ENCODE peak calls at places on chromosomes 3 and 15, in five cellular contexts. One of them, this sample, is unnamed.
A peak's percentile ranks its signal among the peaks of the same experiment; 100 is the strongest.

GRCh38 chr3:123140591-123140990 is 61.2 kb upstream of the SEC22A start:
- DNase-seq in CD4-positive, CD25-positive, alpha-beta regulatory T cell: no peak
- DNase-seq in naive thymus-derived CD8-positive, alpha-beta T cell: no peak
- DNase-seq in amygdala: no peak
- DNase-seq in stimulated activated naive CD8-positive, alpha-beta T cell treated with anti-CD3 and anti-CD28 coated beads, Interleukin-15, amount 100 ng/mL, for 72 hours: no peak
- DNase-seq in this sample: no peak

GRCh38 chr3:49217688-49218470 is 46.5 kb downstream of the KLHDC8B start:
- DNase-seq in amygdala: no peak
- DNase-seq in CD4-positive, CD25-positive, alpha-beta regulatory T cell: no peak
- DNase-seq in stimulated activated naive CD8-positive, alpha-beta T cell treated with anti-CD3 and anti-CD28 coated beads, Interleukin-15, amount 100 ng/mL, for 72 hours: no peak
- DNase-seq in naive thymus-derived CD8-positive, alpha-beta T cell: no peak
- DNase-seq in this sample: no peak

GRCh38 chr3:189839576-189839975 is 208.4 kb downstream of the TP63 start:
- DNase-seq in CD4-positive, CD25-positive, alpha-beta regulatory T cell: no peak
- DNase-seq in amygdala: no peak
- DNase-seq in stimulated activated naive CD8-positive, alpha-beta T cell treated with anti-CD3 and anti-CD28 coated beads, Interleukin-15, amount 100 ng/mL, for 72 hours: no peak
- DNase-seq in naive thymus-derived CD8-positive, alpha-beta T cell: no peak
- DNase-seq in this sample: no peak

GRCh38 chr15:99085413-99086326 is 19.2 kb upstream of the SYNM start:
- DNase-seq in stimulated activated naive CD8-positive, alpha-beta T cell treated with anti-CD3 and anti-CD28 coated beads, Interleukin-15, amount 100 ng/mL, for 72 hours: no peak
- DNase-seq in naive thymus-derived CD8-positive, alpha-beta T cell: no peak
- DNase-seq in amygdala: no peak
- DNase-seq in CD4-positive, CD25-positive, alpha-beta regulatory T cell: no peak
- DNase-seq in this sample: no peak

GRCh38 chr3:125245521-125245920 is 33.0 kb upstream of the SLC12A8 start:
- DNase-seq in stimulated activated naive CD8-positive, alpha-beta T cell treated with anti-CD3 and anti-CD28 coated beads, Interleukin-15, amount 100 ng/mL, for 72 hours: no peak
- DNase-seq in amygdala: no peak
- DNase-seq in naive thymus-derived CD8-positive, alpha-beta T cell: no peak
- DNase-seq in CD4-positive, CD25-positive, alpha-beta regulatory T cell: no peak
- DNase-seq in this sample: no peak

GRCh38 chr3:132804498-132804897 is 82.3 kb upstream of the NPHP3 start:
- DNase-seq in CD4-positive, CD25-positive, alpha-beta regulatory T cell: no peak
- DNase-seq in amygdala: no peak
- DNase-seq in naive thymus-derived CD8-positive, alpha-beta T cell: no peak
- DNase-seq in stimulated activated naive CD8-positive, alpha-beta T cell treated with anti-CD3 and anti-CD28 coated beads, Interleukin-15, amount 100 ng/mL, for 72 hours: no peak
- DNase-seq in this sample: no peak

GRCh38 chr3:195583831-195584542 is at the start of gene APOD:
- DNase-seq in stimulated activated naive CD8-positive, alpha-beta T cell treated with anti-CD3 and anti-CD28 coated beads, Interleukin-15, amount 100 ng/mL, for 72 hours: no peak
- DNase-seq in CD4-positive, CD25-positive, alpha-beta regulatory T cell: no peak
- DNase-seq in amygdala: peak; percentile 73
- DNase-seq in naive thymus-derived CD8-positive, alpha-beta T cell: no peak
- DNase-seq in this sample: no peak

GRCh38 chr15:85335193-85335939 is 45.0 kb upstream of the AKAP13 start:
- DNase-seq in naive thymus-derived CD8-positive, alpha-beta T cell: no peak
- DNase-seq in stimulated activated naive CD8-positive, alpha-beta T cell treated with anti-CD3 and anti-CD28 coated beads, Interleukin-15, amount 100 ng/mL, for 72 hours: no peak
- DNase-seq in CD4-positive, CD25-positive, alpha-beta regulatory T cell: no peak
- DNase-seq in amygdala: no peak
- DNase-seq in this sample: no peak

GRCh38 chr15:72967836-72968530 is 84.3 kb upstream of the NEO1 start:
- DNase-seq in stimulated activated naive CD8-positive, alpha-beta T cell treated with anti-CD3 and anti-CD28 coated beads, Interleukin-15, amount 100 ng/mL, for 72 hours: no peak
- DNase-seq in naive thymus-derived CD8-positive, alpha-beta T cell: no peak
- DNase-seq in CD4-positive, CD25-positive, alpha-beta regulatory T cell: no peak
- DNase-seq in amygdala: no peak
- DNase-seq in this sample: no peak

GRCh38 chr3:89699771-89700170 is 592.4 kb downstream of the EPHA3 start:
- DNase-seq in naive thymus-derived CD8-positive, alpha-beta T cell: no peak
- DNase-seq in stimulated activated naive CD8-positive, alpha-beta T cell treated with anti-CD3 and anti-CD28 coated beads, Interleukin-15, amount 100 ng/mL, for 72 hours: no peak
- DNase-seq in amygdala: no peak
- DNase-seq in CD4-positive, CD25-positive, alpha-beta regulatory T cell: no peak
- DNase-seq in this sample: no peak

GRCh38 chr3:120102674-120103073 is 8.4 kb upstream of the GSK3B start:
- DNase-seq in CD4-positive, CD25-positive, alpha-beta regulatory T cell: no peak
- DNase-seq in amygdala: no peak
- DNase-seq in naive thymus-derived CD8-positive, alpha-beta T cell: no peak
- DNase-seq in stimulated activated naive CD8-positive, alpha-beta T cell treated with anti-CD3 and anti-CD28 coated beads, Interleukin-15, amount 100 ng/mL, for 72 hours: no peak
- DNase-seq in this sample: no peak

GRCh38 chr15:23648920-23649515 is 1.4 kb upstream of the MAGEL2 start:
- DNase-seq in amygdala: no peak
- DNase-seq in CD4-positive, CD25-positive, alpha-beta regulatory T cell: no peak
- DNase-seq in stimulated activated naive CD8-positive, alpha-beta T cell treated with anti-CD3 and anti-CD28 coated beads, Interleukin-15, amount 100 ng/mL, for 72 hours: no peak
- DNase-seq in naive thymus-derived CD8-positive, alpha-beta T cell: no peak
- DNase-seq in this sample: no peak

GRCh38 chr3:45574067-45574494 is 20.5 kb upstream of the LIMD1 start:
- DNase-seq in stimulated activated naive CD8-positive, alpha-beta T cell treated with anti-CD3 and anti-CD28 coated beads, Interleukin-15, amount 100 ng/mL, for 72 hours: no peak
- DNase-seq in naive thymus-derived CD8-positive, alpha-beta T cell: no peak
- DNase-seq in amygdala: no peak
- DNase-seq in CD4-positive, CD25-positive, alpha-beta regulatory T cell: no peak
- DNase-seq in this sample: no peak